ENCODE peak calls at places on chromosomes 3 and 15, in four cellular contexts. R is activated CD8-positive, alpha-beta T cell treated with anti-CD3 and anti-CD28 coated beads for 36 hours; O is NCI-H524; Y is stimulated activated CD8-positive, alpha-beta memory T cell treated with anti-CD3 and anti-CD28 coated beads, Interleukin-15, amount 100 ng/mL, for 4 hours. H is an unnamed sample.

GRCh38 chr3:99468918-99469317 is 169.5 kb upstream of the COL8A1 start:
- DNase-seq in R (no peak), O (no peak), Y (no peak), H (no peak)

GRCh38 chr3:159458010-159458409 is 530.6 kb upstream of the IL12A start:
- DNase-seq in R (no peak), O (no peak), Y (no peak), H (no peak)

GRCh38 chr3:170555329-170555728 is 30.5 kb downstream of the SLC7A14 start:
- DNase-seq in R (no peak), O (no peak), Y (no peak), H (no peak)

GRCh38 chr3:86723433-86723832 is 267.5 kb downstream of the VGLL3 start:
- DNase-seq in R (no peak), O (no peak), Y (no peak), H (no peak)

GRCh38 chr3:144362126-144362525 is 390.5 kb downstream of the DIPK2A start:
- DNase-seq in R (no peak), O (no peak), Y (no peak), H (no peak)

GRCh38 chr3:147618636-147619035 is 209.5 kb downstream of the ZIC1 start:
- DNase-seq in R (no peak), O (peak), Y (no peak), H (no peak)

GRCh38 chr3:9770276-9770812 is 597 bp upstream of the CAMK1 start:
- DNase-seq in R (no peak), O (no peak), Y (no peak), H (peak)

GRCh38 chr15:45719490-45719889 is 84.7 kb downstream of the SQOR start:
- DNase-seq in R (no peak), O (no peak), Y (no peak), H (no peak)

GRCh38 chr3:188323067-188323842 is 169.3 kb downstream of the LPP start:
- DNase-seq in R (peak), O (no peak), Y (no peak), H (no peak)

GRCh38 chr3:187237741-187238140 is 40.5 kb downstream of the RTP1 start:
- DNase-seq in R (no peak), O (no peak), Y (no peak), H (no peak)

GRCh38 chr3:160956785-160957184 is 148.4 kb downstream of the B3GALNT1 start:
- DNase-seq in R (no peak), O (no peak), Y (no peak), H (no peak)

GRCh38 chr3:79366414-79366813 is 401.4 kb downstream of the ROBO1 start:
- DNase-seq in R (no peak), O (no peak), Y (no peak), H (no peak)

GRCh38 chr15:41022487-41023090 is 69.3 kb downstream of the CHAC1 start:
- DNase-seq in R (peak), O (peak), Y (no peak), H (peak)

GRCh38 chr3:27479816-27480543 is 4.2 kb downstream of the SLC4A7 start:
- DNase-seq in R (peak), O (no peak), Y (no peak), H (no peak)

GRCh38 chr3:20589275-20589674 is 403.3 kb upstream of the SGO1 start:
- DNase-seq in R (no peak), O (no peak), Y (no peak), H (no peak)

GRCh38 chr3:72255736-72256559 is 471.0 kb upstream of the PROK2 start:
- DNase-seq in R (peak), O (no peak), Y (no peak), H (peak)

GRCh38 chr15:98881526-98882517 is 125.8 kb downstream of the PGPEP1L start:
- DNase-seq in R (peak), O (peak), Y (no peak), H (no peak)

GRCh38 chr3:94524102-94524922 is 461.5 kb downstream of the NSUN3 start:
- DNase-seq in R (no peak), O (no peak), Y (no peak), H (no peak)

GRCh38 chr15:70486451-70487379 is 276.6 kb downstream of the UACA start:
- DNase-seq in R (peak), O (no peak), Y (peak), H (no peak)

GRCh38 chr3:197558000-197558399 is 2.2 kb upstream of the BDH1 start:
- DNase-seq in R (no peak), O (no peak), Y (no peak), H (no peak)

GRCh38 chr3:111797035-111797717 is 61.9 kb upstream of the PHLDB2 start:
- DNase-seq in R (no peak), O (no peak), Y (no peak), H (no peak)

GRCh38 chr3:175679582-175679981 is 820.4 kb downstream of the NAALADL2 start:
- DNase-seq in R (no peak), O (no peak), Y (no peak), H (no peak)

GRCh38 chr3:139295040-139295439 is 48.8 kb upstream of the MRPS22 start:
- DNase-seq in R (no peak), O (no peak), Y (no peak), H (no peak)

GRCh38 chr15:85749261-85750151 is 45.2 kb downstream of the KLHL25 start:
- DNase-seq in R (no peak), O (no peak), Y (no peak), H (peak)

GRCh38 chr3:197331131-197331530 is 32.7 kb upstream of the DLG1 start:
- DNase-seq in R (no peak), O (no peak), Y (no peak), H (no peak)

GRCh38 chr3:124893526-124893925 is 6.4 kb upstream of the ITGB5 start:
- DNase-seq in R (no peak), O (no peak), Y (no peak), H (no peak)